ENCODE peak calls at places on chromosomes 6 and 20, in six cellular contexts. P, H, E, Z, X and U are unnamed samples.

GRCh38 chr6:79421001-79421411 is 116.2 kb downstream of the LCA5 start:
- DNase-seq in H (no peak), Z (peak), E (no peak), X (peak), P (no peak), U (no peak)

GRCh38 chr6:74597266-74597665 is 608.6 kb downstream of the COL12A1 start:
- DNase-seq in H (no peak), E (no peak), P (no peak), X (peak), Z (peak), U (no peak)

GRCh38 chr6:143940011-143940597 is 68.0 kb downstream of the PLAGL1 start:
- DNase-seq in Z (peak), P (no peak), X (peak), H (peak), E (peak), U (peak)

GRCh38 chr6:147366290-147366689 is 142.2 kb upstream of the SAMD5 start:
- DNase-seq in E (no peak), Z (no peak), X (peak), H (no peak), P (no peak), U (no peak)

GRCh38 chr6:69768664-69769063 is 28.1 kb downstream of the LMBRD1 start:
- DNase-seq in X (peak), P (no peak), Z (peak), H (no peak), E (no peak), U (no peak)

GRCh38 chr20:21499641-21500040 is 14.2 kb downstream of the NKX2-2 start:
- DNase-seq in Z (no peak), E (no peak), P (no peak), X (no peak), H (no peak), U (no peak)

GRCh38 chr6:13354331-13355042 is 26.1 kb upstream of the TBC1D7 start:
- DNase-seq in E (no peak), X (peak), P (no peak), H (no peak), Z (peak), U (no peak)

GRCh38 chr6:116015983-116016382 is 44.7 kb downstream of the FRK start:
- DNase-seq in E (no peak), P (no peak), H (no peak), Z (no peak), X (no peak), U (no peak)

GRCh38 chr20:59365611-59366284 is 65.3 kb downstream of the EDN3 start:
- DNase-seq in P (no peak), E (no peak), X (no peak), Z (no peak), H (no peak), U (no peak)

GRCh38 chr6:12401200-12401599 is 111.0 kb downstream of the EDN1 start:
- DNase-seq in Z (no peak), E (no peak), P (no peak), X (peak), H (no peak), U (no peak)

GRCh38 chr20:44477151-44477550 is 1.5 kb downstream of the TTPAL start:
- DNase-seq in E (no peak), H (no peak), P (no peak), X (no peak), Z (peak), U (no peak)

GRCh38 chr6:41705329-41705995 is 29.9 kb downstream of the TFEB start:
- DNase-seq in H (no peak), X (no peak), E (no peak), Z (no peak), P (no peak), U (no peak)

GRCh38 chr20:2767768-2768631 is 32.4 kb downstream of the CPXM1 start:
- DNase-seq in H (no peak), X (peak), Z (peak), E (no peak), P (no peak), U (no peak)

GRCh38 chr6:92110390-92110789 is 1309.0 kb downstream of the EPHA7 start:
- DNase-seq in P (no peak), Z (no peak), H (no peak), E (no peak), X (no peak), U (no peak)

GRCh38 chr6:166949533-166950442 is 6.6 kb downstream of the RNASET2 start:
- DNase-seq in E (no peak), H (no peak), Z (no peak), P (no peak), X (no peak), U (no peak)

GRCh38 chr20:31870703-31871601 is 518 bp downstream of the TTLL9 start:
- DNase-seq in Z (peak), P (no peak), H (no peak), E (no peak), X (no peak), U (no peak)

GRCh38 chr6:21747441-21747840 is 153.9 kb downstream of the SOX4 start:
- DNase-seq in E (no peak), Z (no peak), X (no peak), H (no peak), P (no peak), U (no peak)

GRCh38 chr6:23621026-23621425 is 505.0 kb upstream of the NRSN1 start:
- DNase-seq in P (no peak), H (no peak), Z (peak), E (no peak), X (peak), U (no peak)

GRCh38 chr6:16007146-16007545 is 121.7 kb upstream of the MYLIP start:
- DNase-seq in Z (no peak), P (no peak), E (no peak), X (no peak), H (no peak), U (no peak)

GRCh38 chr20:9498322-9498721 is 16.1 kb upstream of the LAMP5 start:
- DNase-seq in E (no peak), Z (peak), P (no peak), H (no peak), X (no peak), U (no peak)

GRCh38 chr20:6877633-6878032 is 110.1 kb downstream of the BMP2 start:
- DNase-seq in P (no peak), E (no peak), X (no peak), H (no peak), Z (no peak), U (no peak)

GRCh38 chr6:54768542-54768941 is 78.0 kb upstream of the FAM83B start:
- DNase-seq in H (no peak), P (no peak), X (no peak), E (no peak), Z (no peak), U (no peak)

GRCh38 chr6:41578714-41579610 is 32.8 kb downstream of the FOXP4 start:
- DNase-seq in P (no peak), Z (no peak), E (no peak), X (peak), H (no peak), U (no peak)

GRCh38 chr6:27091661-27092315 is 155.7 kb upstream of the PRSS16 start:
- DNase-seq in Z (peak), X (peak), E (no peak), H (no peak), P (no peak), U (peak)

GRCh38 chr6:13803581-13803980 is 10.8 kb downstream of the MCUR1 start:
- DNase-seq in X (no peak), Z (peak), E (no peak), H (no peak), P (no peak), U (no peak)

GRCh38 chr6:4829089-4829488 is 52.9 kb downstream of the CDYL start:
- DNase-seq in X (no peak), P (no peak), E (no peak), H (no peak), Z (no peak), U (no peak)

GRCh38 chr20:53609501-53610445 is 16.1 kb upstream of the ZNF217 start:
- DNase-seq in E (peak), P (peak), X (peak), Z (peak), H (no peak), U (peak)

GRCh38 chr6:74946961-74947360 is 258.9 kb downstream of the COL12A1 start:
- DNase-seq in X (peak), P (no peak), H (no peak), Z (peak), E (no peak), U (no peak)

GRCh38 chr20:1336699-1337387 is 7.9 kb upstream of the SDCBP2 start:
- DNase-seq in X (peak), H (no peak), P (no peak), Z (peak), E (no peak), U (no peak)

GRCh38 chr6:111600588-111601440 is 4.9 kb downstream of the TRAF3IP2 start:
- DNase-seq in X (no peak), P (no peak), E (no peak), Z (peak), H (no peak), U (no peak)

GRCh38 chr20:61801857-61802442 is 263.7 kb downstream of the TAF4 start:
- DNase-seq in H (no peak), X (no peak), E (no peak), P (no peak), Z (no peak), U (no peak)

GRCh38 chr6:143160439-143161220 is 99.9 kb downstream of the AIG1 start:
- DNase-seq in P (no peak), Z (peak), X (no peak), E (no peak), H (no peak), U (no peak)